ENCODE peak calls at places on chromosomes 3 and 15, in ten cellular contexts. A, X, Q, F, W, B, U, C, L and O are unnamed samples.

GRCh38 chr3:113167929-113168771 is 43.2 kb upstream of the BOC start:
- DNase-seq in A (no peak), F (peak), U (no peak), W (no peak), L (no peak), C (no peak), Q (no peak), B (no peak), X (no peak), O (no peak)

GRCh38 chr3:180855364-180855763 is 57.1 kb upstream of the FXR1 start:
- DNase-seq in Q (no peak), X (no peak), U (no peak), W (peak), A (no peak), C (no peak), L (no peak), B (no peak), F (no peak), O (no peak)

GRCh38 chr3:186909078-186909853 is 21.1 kb upstream of the ST6GAL1 start:
- DNase-seq in L (no peak), C (no peak), Q (no peak), U (peak), W (peak), X (no peak), F (no peak), A (peak), B (no peak), O (no peak)

GRCh38 chr15:47434641-47435040 is 282.7 kb upstream of the SEMA6D start:
- DNase-seq in C (no peak), Q (no peak), B (no peak), L (no peak), X (no peak), W (no peak), A (no peak), U (no peak), F (no peak), O (no peak)

GRCh38 chr15:25250906-25251622 is 187.8 kb downstream of the UBE3A start:
- DNase-seq in A (no peak), Q (no peak), W (no peak), C (no peak), B (no peak), L (no peak), F (no peak), U (no peak), X (no peak), O (no peak)

GRCh38 chr3:59573911-59574310 is 524.1 kb upstream of the CFAP20DC start:
- DNase-seq in L (peak), A (no peak), Q (no peak), U (no peak), X (peak), W (no peak), B (no peak), C (peak), F (no peak), O (no peak)

GRCh38 chr3:71421820-71422566 is 161.5 kb downstream of the FOXP1 start:
- DNase-seq in F (no peak), X (no peak), C (peak), A (no peak), L (no peak), W (no peak), U (no peak), Q (no peak), B (no peak), O (no peak)

GRCh38 chr3:20772869-20773268 is 586.9 kb upstream of the SGO1 start:
- DNase-seq in A (no peak), X (no peak), Q (no peak), B (no peak), L (no peak), U (no peak), W (no peak), C (no peak), F (peak), O (no peak)

GRCh38 chr15:58467121-58467721 is 35.4 kb downstream of the LIPC start:
- DNase-seq in X (no peak), B (no peak), W (no peak), U (no peak), C (no peak), L (no peak), A (no peak), F (peak), Q (no peak), O (no peak)

GRCh38 chr3:167691366-167691765 is 37.6 kb upstream of the WDR49 start:
- DNase-seq in B (no peak), L (peak), F (no peak), U (no peak), Q (no peak), A (no peak), W (no peak), X (no peak), C (no peak), O (no peak)

GRCh38 chr3:86969500-86970189 is 21.3 kb downstream of the VGLL3 start:
- DNase-seq in L (peak), Q (no peak), X (no peak), C (peak), W (peak), B (no peak), F (no peak), A (no peak), U (no peak), O (no peak)

GRCh38 chr3:67228136-67228535 is 230.0 kb downstream of the KBTBD8 start:
- DNase-seq in L (no peak), X (no peak), C (no peak), Q (no peak), F (no peak), A (no peak), B (no peak), W (no peak), U (no peak), O (no peak)

GRCh38 chr3:22450785-22451400 is 699.9 kb upstream of the ZNF385D start:
- DNase-seq in B (no peak), L (peak), A (no peak), U (no peak), C (no peak), F (no peak), W (no peak), Q (no peak), X (peak), O (no peak)

GRCh38 chr3:46924921-46925584 is 47.5 kb downstream of the PTH1R start:
- DNase-seq in L (no peak), C (no peak), F (no peak), B (no peak), W (no peak), A (no peak), U (no peak), Q (no peak), X (no peak), O (no peak)

GRCh38 chr15:57149196-57149595 is 227.1 kb upstream of the CGNL1 start:
- DNase-seq in B (no peak), C (no peak), W (no peak), A (no peak), F (no peak), X (no peak), L (no peak), U (no peak), Q (no peak), O (no peak)

GRCh38 chr15:68389936-68390790 is 41.8 kb downstream of the ITGA11 start:
- DNase-seq in B (peak), U (no peak), C (peak), L (no peak), X (no peak), Q (no peak), W (peak), A (peak), F (no peak), O (no peak)

GRCh38 chr3:152842423-152842822 is 7.5 kb downstream of the P2RY1 start:
- DNase-seq in U (no peak), C (no peak), A (no peak), X (no peak), F (no peak), B (no peak), L (no peak), W (no peak), Q (no peak), O (no peak)

GRCh38 chr3:9064251-9064650 is 101.0 kb upstream of the RAD18 start:
- DNase-seq in F (no peak), W (no peak), X (no peak), B (no peak), U (no peak), Q (no peak), L (no peak), A (no peak), C (no peak), O (no peak)

GRCh38 chr15:99986297-99987118 is 253.3 kb upstream of the LYSMD4 start:
- DNase-seq in U (no peak), A (no peak), Q (no peak), X (no peak), C (peak), W (no peak), F (no peak), L (no peak), B (no peak), O (peak)

GRCh38 chr3:184727357-184728060 is 15.6 kb upstream of the MAGEF1 start:
- DNase-seq in C (peak), W (peak), X (peak), F (peak), A (peak), Q (no peak), U (peak), B (no peak), L (peak), O (no peak)

GRCh38 chr15:65192016-65192415 is 6.9 kb upstream of the CLPX start:
- DNase-seq in Q (no peak), L (peak), C (no peak), F (no peak), X (no peak), B (no peak), A (no peak), U (no peak), W (no peak), O (no peak)

GRCh38 chr3:171257251-171258179 is 202.7 kb downstream of the TNIK start:
- DNase-seq in W (no peak), X (peak), A (no peak), L (peak), B (no peak), Q (no peak), U (no peak), F (no peak), C (no peak), O (no peak)

GRCh38 chr3:141212101-141212500 is 19.5 kb upstream of the PXYLP1 start:
- DNase-seq in U (no peak), Q (no peak), L (no peak), W (no peak), A (no peak), F (no peak), B (no peak), C (no peak), X (no peak), O (no peak)

GRCh38 chr15:72339777-72340177 is 19.8 kb upstream of the CELF6 start:
- DNase-seq in C (peak), L (peak), U (no peak), B (no peak), X (peak), Q (no peak), W (no peak), F (peak), A (no peak), O (peak)

GRCh38 chr3:69925506-69925905 is 74.0 kb upstream of the SAMMSON start:
- DNase-seq in X (no peak), U (no peak), F (no peak), C (no peak), W (no peak), A (no peak), L (no peak), Q (no peak), B (no peak), O (no peak)

GRCh38 chr15:31248263-31248662 is 78.4 kb upstream of the KLF13 start:
- DNase-seq in W (no peak), A (no peak), L (no peak), X (no peak), Q (no peak), F (no peak), C (no peak), B (no peak), U (no peak), O (no peak)

GRCh38 chr15:42611532-42611931 is 36.1 kb downstream of the STARD9 start:
- DNase-seq in C (no peak), A (no peak), X (no peak), Q (no peak), L (no peak), F (no peak), U (no peak), W (no peak), B (no peak), O (no peak)

GRCh38 chr3:25155696-25156471 is 272.2 kb upstream of the RARB start:
- DNase-seq in F (no peak), L (peak), X (peak), Q (no peak), W (peak), A (no peak), U (no peak), B (no peak), C (no peak), O (no peak)

GRCh38 chr3:78820497-78820896 is 947.3 kb downstream of the ROBO1 start:
- DNase-seq in B (no peak), X (no peak), C (no peak), Q (no peak), F (no peak), L (no peak), W (no peak), U (no peak), A (no peak), O (no peak)